ENCODE peak calls at places on chromosomes 5 and 9, in four cellular contexts. T is activated T-helper 1 cell treated with Interleukin-2 at 50 U/mL for 16 hours, O is left ventricle myocardium inferior, N is MV-4-11. A is an unnamed sample.

GRCh38 chr5:55172051-55172899 is 702 bp downstream of the CDC20B start:
- DNase-seq in T (peak; percentile 30), O (no peak), N (peak; percentile 68), A (peak; percentile 39)

GRCh38 chr9:137176302-137177182 is 4.7 kb upstream of the TMEM210 start:
- DNase-seq in T (no peak), O (no peak), N (no peak), A (no peak)

GRCh38 chr9:114611516-114612271 is 603 bp downstream of the TMEM268 start:
- DNase-seq in T (peak; percentile 46), O (peak; percentile 58), N (peak; percentile 85), A (no peak)

GRCh38 chr9:4262735-4263141 is 37.1 kb downstream of the GLIS3 start:
- DNase-seq in T (no peak), O (no peak), N (no peak), A (peak; percentile 34)

GRCh38 chr5:52517667-52518066 is 270.0 kb upstream of the ITGA1 start:
- DNase-seq in T (no peak), O (no peak), N (no peak), A (no peak)

GRCh38 chr5:107439832-107440231 is 230.9 kb downstream of the EFNA5 start:
- DNase-seq in T (no peak), O (no peak), N (no peak), A (no peak)

GRCh38 chr5:55176176-55176818 is 3.3 kb upstream of the CDC20B start:
- DNase-seq in T (no peak), O (peak; percentile 24), N (no peak), A (no peak)

GRCh38 chr5:110880413-110880812 is 141.6 kb downstream of the SLC25A46 start:
- DNase-seq in T (no peak), O (no peak), N (no peak), A (peak; percentile 70)

GRCh38 chr5:55308254-55308836 is 556 bp downstream of the MTREX start:
- DNase-seq in T (no peak), O (no peak), N (no peak), A (no peak)

GRCh38 chr9:87812375-87813118 is 70.1 kb upstream of the SPATA31E1 start:
- DNase-seq in T (no peak), O (no peak), N (no peak), A (no peak)